ENCODE peak calls at places on chromosomes 5 and 9, in six cellular contexts. U, Q, L, K, M and W are unnamed samples.

GRCh38 chr5:171152382-171152781 is 156.7 kb upstream of the TLX3 start:
- DNase-seq in U (no peak), K (no peak), Q (no peak), L (no peak), M (no peak), W (peak)

GRCh38 chr5:34571380-34572041 is 84.6 kb upstream of the RAI14 start:
- DNase-seq in L (no peak), U (no peak), M (no peak), K (no peak), Q (no peak), W (peak)

GRCh38 chr5:133788121-133788520 is 175.8 kb upstream of the FSTL4 start:
- DNase-seq in Q (no peak), U (no peak), K (no peak), L (no peak), M (no peak), W (no peak)

GRCh38 chr9:3332802-3333201 is 193.0 kb downstream of the RFX3 start:
- DNase-seq in U (no peak), K (no peak), Q (no peak), L (no peak), M (no peak), W (peak)

GRCh38 chr5:110727025-110727314 is 499 bp upstream of the TMEM232 start:
- DNase-seq in Q (no peak), M (no peak), K (no peak), L (no peak), U (no peak), W (no peak)

GRCh38 chr5:88388476-88389170 is 120.0 kb upstream of the TMEM161B start:
- DNase-seq in L (no peak), Q (no peak), U (no peak), M (no peak), K (no peak), W (no peak)

GRCh38 chr5:10166392-10166791 is 83.3 kb downstream of the ATPSCKMT start:
- DNase-seq in M (no peak), Q (no peak), L (no peak), K (no peak), U (no peak), W (no peak)

GRCh38 chr9:137797206-137798120 is 80.1 kb upstream of the CACNA1B start:
- DNase-seq in Q (no peak), M (peak), K (no peak), U (no peak), L (no peak), W (no peak)

GRCh38 chr9:27673626-27674025 is 100.3 kb upstream of the C9orf72 start:
- DNase-seq in Q (no peak), U (no peak), M (no peak), L (no peak), K (no peak), W (no peak)

GRCh38 chr5:16934669-16935068 is 1.4 kb downstream of the MYO10 start:
- DNase-seq in K (no peak), L (no peak), Q (no peak), U (no peak), M (no peak), W (peak)

GRCh38 chr9:16367605-16368424 is 502.7 kb downstream of the BNC2 start:
- DNase-seq in U (no peak), K (no peak), L (no peak), Q (no peak), M (no peak), W (no peak)

GRCh38 chr5:173618927-173619519 is 2.6 kb upstream of the BOD1 start:
- DNase-seq in Q (peak), L (peak), K (peak), M (peak), U (peak), W (peak)

GRCh38 chr5:67248703-67249589 is 52.3 kb upstream of the CD180 start:
- DNase-seq in L (no peak), K (peak), U (no peak), M (peak), Q (no peak), W (peak)

GRCh38 chr5:55855509-55855908 is 4.4 kb downstream of the IL31RA start:
- DNase-seq in L (no peak), Q (no peak), U (no peak), M (no peak), K (no peak), W (peak)

GRCh38 chr5:102154291-102154690 is 141.8 kb downstream of the SLCO4C1 start:
- DNase-seq in K (no peak), Q (no peak), U (no peak), M (no peak), L (no peak), W (no peak)

DNA sequence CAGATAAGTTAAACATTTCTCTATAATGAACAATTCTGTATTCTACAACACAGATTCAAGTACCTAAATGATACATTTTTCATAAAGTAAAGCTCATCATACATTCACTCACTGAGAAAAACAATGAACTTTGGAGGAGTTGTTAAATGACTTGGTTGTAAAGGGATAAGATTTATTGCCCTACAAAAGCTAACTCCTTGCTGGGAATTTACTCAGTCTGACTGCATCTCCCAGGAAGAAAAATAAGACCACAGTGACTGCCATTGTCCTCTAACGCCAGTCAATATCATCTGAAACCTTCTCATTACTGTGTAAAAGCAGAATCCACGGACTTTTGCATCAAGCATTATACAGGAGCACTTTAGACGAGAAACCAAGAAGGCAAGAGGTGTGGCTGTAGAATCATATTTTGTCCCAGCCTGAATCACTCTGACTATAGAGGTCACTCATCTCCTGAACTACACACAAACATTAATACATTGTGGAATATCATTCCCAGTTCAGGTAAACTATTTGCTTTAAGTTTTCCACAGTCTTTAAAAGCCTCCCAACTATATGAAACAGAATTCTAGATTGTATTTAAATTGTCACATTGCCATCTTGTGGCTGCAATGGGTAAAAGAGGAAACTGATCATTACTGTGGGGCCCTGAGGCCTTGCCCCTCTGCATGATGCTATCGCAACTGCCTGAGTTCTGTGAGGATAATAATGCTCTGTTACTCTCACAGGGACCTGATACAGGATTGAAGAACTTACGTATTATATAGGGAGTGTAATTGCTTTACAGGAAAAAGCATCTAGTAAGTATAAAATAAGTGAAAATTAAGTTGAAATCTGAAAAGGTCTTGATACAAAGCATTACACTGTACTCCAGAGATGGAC is 142.9 kb downstream of the SLCO4C1 start:
- DNase-seq in L (peak), K (no peak), Q (no peak), M (no peak), U (peak), W (no peak)
- TF ChIP-seq CTCF in L (peak), K (peak), Q (peak), M (peak), U (peak), W (no peak)

GRCh38 chr9:95126739-95127138 is 190.8 kb downstream of the FANCC start:
- DNase-seq in L (no peak), U (no peak), K (peak), M (no peak), Q (no peak), W (no peak)

GRCh38 chr9:95125652-95126051 is 191.9 kb downstream of the FANCC start:
- DNase-seq in U (no peak), L (no peak), M (no peak), K (peak), Q (no peak), W (no peak)

GRCh38 chr9:95127249-95128176 is 190.0 kb downstream of the FANCC start:
- DNase-seq in Q (peak), U (peak), M (peak), L (peak), K (peak), W (peak)

GRCh38 chr9:95128177-95128524 is 189.4 kb downstream of the FANCC start:
- DNase-seq in M (no peak), U (no peak), K (no peak), Q (no peak), L (no peak), W (no peak)

DNA sequence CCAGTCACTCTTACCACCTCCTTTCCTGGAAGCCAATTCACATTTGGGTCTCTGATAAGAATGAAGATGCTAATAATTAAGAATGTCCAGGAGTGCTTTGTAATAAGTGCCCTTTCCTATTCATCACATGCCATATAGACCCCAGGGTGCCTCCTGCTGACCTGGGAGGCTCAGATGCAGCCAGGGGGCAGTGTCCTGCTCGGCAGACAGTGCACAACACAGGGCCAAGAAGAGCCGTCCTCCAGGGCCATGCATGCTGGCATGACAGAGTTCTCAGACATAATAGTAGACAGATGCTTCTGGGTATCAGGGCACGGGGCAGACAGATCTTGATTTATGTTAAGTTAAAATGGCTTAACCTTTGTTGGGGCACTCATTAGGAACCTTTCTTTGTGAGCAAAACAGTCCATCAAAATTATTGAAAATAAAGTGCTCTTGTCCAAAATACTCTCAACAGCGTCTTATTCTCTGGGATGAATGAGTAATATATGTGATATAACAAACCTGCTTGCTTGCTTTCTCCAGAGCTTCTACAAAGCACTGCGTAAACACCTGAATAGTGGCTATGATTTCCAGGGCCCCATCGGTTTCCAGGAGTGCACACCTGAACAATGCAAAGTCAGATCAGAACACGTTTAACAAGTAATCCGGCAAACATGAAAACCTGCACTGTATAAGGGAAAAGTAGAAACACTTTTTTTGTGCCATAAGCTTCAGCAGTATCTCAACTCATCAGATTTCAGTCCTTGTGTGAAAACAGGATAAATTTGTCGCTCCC is 192.7 kb downstream of the FANCC start:
- DNase-seq in U (no peak), L (peak), K (peak), M (no peak), Q (no peak), W (no peak)
- TF ChIP-seq CTCF in U (no peak), L (no peak), K (peak), M (peak), Q (no peak), W (peak)

GRCh38 chr9:36744678-36745077 is 172.0 kb downstream of the MELK start:
- DNase-seq in K (no peak), L (no peak), Q (no peak), U (no peak), M (no peak), W (no peak)
- TF ChIP-seq CTCF in K (no peak), L (no peak), Q (no peak), U (no peak), M (no peak), W (no peak)

DNA sequence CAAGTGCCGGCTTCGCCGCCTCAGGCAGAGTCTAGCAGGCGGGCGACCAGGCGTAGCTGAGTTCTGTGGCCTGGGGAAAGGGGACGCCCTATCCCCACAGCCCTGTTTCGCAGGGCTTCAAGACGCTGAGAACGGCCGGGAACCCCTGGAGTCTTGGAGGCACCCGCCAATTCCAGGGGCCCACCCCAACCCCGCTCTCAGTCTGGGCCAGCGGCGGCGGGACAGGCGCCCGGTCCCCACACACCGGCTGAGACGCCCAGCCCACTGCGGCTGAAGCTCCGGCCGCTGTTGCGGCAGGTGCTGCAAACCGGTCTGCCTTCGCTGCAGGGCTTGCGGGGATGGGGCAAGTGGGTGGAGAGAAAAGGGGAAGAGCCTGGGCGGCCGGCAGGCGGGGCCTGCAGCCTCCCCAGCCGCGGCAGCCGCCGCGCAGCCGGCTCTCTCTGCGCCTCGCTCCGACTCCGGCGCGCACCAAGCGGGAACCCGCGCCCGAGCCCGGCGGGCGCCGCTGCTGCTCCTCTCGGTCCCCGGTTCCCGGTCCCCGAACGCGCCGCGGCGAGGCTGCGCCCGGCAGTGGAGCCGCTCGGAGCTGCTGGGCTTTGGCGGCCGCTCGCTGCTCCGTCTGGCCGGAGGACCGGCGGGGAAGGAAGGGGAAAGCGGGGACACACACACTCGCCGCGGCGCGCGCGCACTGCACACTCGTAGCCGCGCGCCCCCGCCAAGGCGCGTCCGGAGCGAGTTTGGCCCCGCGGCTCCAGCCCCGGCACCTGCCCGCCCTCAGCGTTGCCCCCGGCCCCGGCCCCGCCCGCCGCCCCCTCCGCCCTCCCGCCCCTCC is at the start of gene PIP5K1B:
- DNase-seq in Q (no peak), K (peak), M (peak), L (peak), U (peak), W (peak)
- TF ChIP-seq CTCF in Q (no peak), K (peak), M (peak), L (no peak), U (no peak), W (no peak)

GRCh38 chr9:78781681-78782080 is 484.8 kb downstream of the PSAT1 start:
- DNase-seq in K (no peak), M (no peak), U (no peak), L (no peak), Q (no peak), W (peak)

GRCh38 chr9:78786794-78787193 is 489.9 kb downstream of the PSAT1 start:
- DNase-seq in U (no peak), K (no peak), M (no peak), L (no peak), Q (no peak), W (peak)

GRCh38 chr9:78782234-78782633 is 485.3 kb downstream of the PSAT1 start:
- DNase-seq in U (no peak), Q (no peak), K (no peak), M (no peak), L (no peak), W (no peak)

GRCh38 chr9:78782858-78783257 is 485.9 kb downstream of the PSAT1 start:
- DNase-seq in L (no peak), U (no peak), Q (no peak), M (no peak), K (no peak), W (no peak)

GRCh38 chr9:78783743-78784142 is 486.8 kb downstream of the PSAT1 start:
- DNase-seq in L (no peak), U (no peak), Q (no peak), M (no peak), K (no peak), W (no peak)
- TF ChIP-seq CTCF in L (peak), U (no peak), Q (no peak), M (no peak), K (no peak), W (peak)

DNA sequence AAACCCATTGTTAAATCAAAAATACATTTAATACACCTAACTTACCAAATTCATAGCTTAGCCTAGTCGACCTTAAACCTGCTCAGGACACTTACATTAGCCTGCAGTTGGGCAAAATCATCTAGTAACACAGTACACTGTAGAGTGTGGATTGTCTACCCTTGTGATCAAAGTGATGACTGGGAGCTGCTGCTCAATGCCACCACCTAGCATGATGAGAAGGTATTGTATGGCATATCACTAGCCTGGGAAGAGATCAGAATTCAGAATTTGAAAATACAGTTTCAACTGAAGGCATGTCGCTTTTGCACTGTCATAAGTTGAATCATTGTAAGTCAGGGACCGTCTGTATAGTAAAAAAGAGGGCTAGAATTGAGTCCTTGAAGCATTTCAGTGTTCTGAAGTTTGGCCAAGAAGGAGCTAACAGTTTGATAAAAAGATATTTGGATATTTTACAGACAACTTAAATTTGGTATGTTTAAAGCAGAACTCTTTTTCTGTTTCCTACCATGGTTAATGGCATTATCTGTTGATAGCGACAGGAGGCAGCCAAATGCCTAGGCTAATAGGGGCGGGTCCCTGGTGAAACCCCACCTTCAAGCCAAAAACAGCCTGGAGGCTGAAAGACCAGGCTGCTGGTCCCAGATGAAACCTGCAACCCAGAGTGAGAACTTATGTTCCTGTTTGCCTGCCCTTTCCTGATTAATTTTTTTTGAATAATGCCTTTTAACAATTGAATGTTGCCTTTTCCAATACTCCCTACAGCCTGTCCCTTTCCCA is 23.0 kb downstream of the SMIM15 start:
- DNase-seq in L (no peak), K (no peak), U (no peak), Q (no peak), M (no peak), W (no peak)
- TF ChIP-seq CTCF in L (no peak), K (peak), U (no peak), Q (no peak), M (no peak), W (peak)

GRCh38 chr5:73367650-73368049 is 80.9 kb downstream of the FOXD1 start:
- DNase-seq in M (no peak), K (no peak), Q (no peak), U (no peak), L (no peak), W (no peak)

GRCh38 chr5:73359395-73359794 is 89.2 kb downstream of the FOXD1 start:
- DNase-seq in Q (no peak), M (no peak), L (no peak), U (no peak), K (no peak), W (no peak)

GRCh38 chr5:73365301-73365853 is 83.2 kb downstream of the FOXD1 start:
- DNase-seq in Q (no peak), L (no peak), K (no peak), M (no peak), U (peak), W (peak)

GRCh38 chr5:73365990-73366667 is 82.4 kb downstream of the FOXD1 start:
- DNase-seq in L (no peak), Q (no peak), K (no peak), U (no peak), M (no peak), W (no peak)

DNA sequence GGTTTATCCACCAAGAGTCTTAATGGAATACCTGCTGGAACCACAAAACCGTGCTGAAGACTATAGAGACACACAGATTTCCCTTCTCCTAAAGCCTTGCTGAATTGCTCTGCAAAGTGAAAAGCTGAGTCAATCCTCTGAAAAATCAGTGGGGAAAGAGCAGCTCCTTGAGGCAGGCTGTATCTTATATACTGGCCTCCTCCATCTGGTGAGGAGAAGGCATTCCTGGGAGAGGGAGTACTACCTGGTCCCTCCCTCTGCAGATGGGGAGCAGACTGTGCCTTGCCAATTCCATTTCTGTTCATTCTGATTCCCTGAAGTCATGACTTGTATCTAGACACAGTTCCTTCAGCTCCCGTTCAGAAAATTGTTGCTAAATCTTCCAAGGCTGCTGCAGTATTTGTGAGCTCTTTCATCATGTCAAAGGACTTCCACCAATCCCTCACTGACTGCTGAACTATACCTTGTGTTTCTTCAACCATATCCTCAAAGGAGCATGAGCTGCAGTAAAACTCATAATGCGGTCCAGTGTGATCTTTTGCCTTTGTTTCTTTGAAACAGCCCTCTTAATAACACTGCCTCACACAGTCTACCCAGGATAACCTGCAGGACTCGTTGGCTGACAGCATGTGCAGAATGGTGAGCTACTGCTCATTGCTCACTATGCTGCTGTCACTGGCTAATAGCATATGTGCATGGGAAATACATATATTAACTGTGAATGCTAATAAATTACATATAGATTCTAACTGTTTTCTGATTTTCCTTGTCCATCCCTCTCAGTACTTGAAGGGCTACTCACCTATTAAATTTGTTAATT is 84.5 kb downstream of the FOXD1 start:
- DNase-seq in K (no peak), M (no peak), Q (no peak), L (no peak), U (no peak), W (peak)
- TF ChIP-seq CTCF in K (peak), M (no peak), Q (no peak), L (no peak), U (no peak), W (no peak)